ENCODE peak calls at places on chromosome 2, in five cellular contexts. E is right cardiac atrium; U is stomach; T is breast epithelium; R is CD8-positive, alpha-beta memory T cell. I is an unnamed sample.

GRCh38 chr2:9618410-9618809 is 12.4 kb downstream of the YWHAQ start:
- DNase-seq in T (no peak), R (peak; percentile 14), U (no peak), E (no peak), I (no peak)

GRCh38 chr2:145068509-145068908 is 548.6 kb upstream of the ZEB2 start:
- DNase-seq in T (no peak), E (no peak), U (no peak), R (no peak), I (no peak)

GRCh38 chr2:71933467-71934319 is 214.0 kb downstream of the CYP26B1 start:
- DNase-seq in T (no peak), E (no peak), U (no peak), R (no peak), I (no peak)

GRCh38 chr2:181348091-181348837 is 108.9 kb upstream of the ITGA4 start:
- DNase-seq in T (no peak), U (no peak), E (no peak), R (no peak), I (no peak)

GRCh38 chr2:155301221-155301620 is 602.7 kb downstream of the KCNJ3 start:
- DNase-seq in T (no peak), U (no peak), E (no peak), R (no peak), I (no peak)

GRCh38 chr2:128169497-128169896 is 78.5 kb downstream of the UGGT1 start:
- DNase-seq in R (no peak), U (no peak), T (no peak), E (no peak), I (no peak)

GRCh38 chr2:115036818-115037217 is 594.4 kb downstream of the DPP10 start:
- DNase-seq in U (no peak), R (no peak), E (no peak), T (no peak), I (no peak)

GRCh38 chr2:61993422-61994024 is 88.0 kb downstream of the COMMD1 start:
- DNase-seq in T (no peak), U (no peak), R (no peak), E (no peak), I (no peak)

GRCh38 chr2:212237350-212238095 is 301.1 kb downstream of the ERBB4 start:
- DNase-seq in R (no peak), U (no peak), T (no peak), E (no peak), I (no peak)

GRCh38 chr2:97900806-97901205 is 94.9 kb downstream of the TMEM131 start:
- DNase-seq in U (no peak), T (no peak), E (no peak), R (no peak), I (no peak)

GRCh38 chr2:70716131-70716766 is 51.8 kb downstream of the ADD2 start:
- DNase-seq in E (no peak), R (no peak), U (no peak), T (no peak), I (no peak)

GRCh38 chr2:45554073-45554742 is 56.9 kb downstream of the SRBD1 start:
- DNase-seq in E (no peak), U (no peak), R (no peak), T (no peak), I (no peak)
- H3K27me3 ChIP-seq in E (no peaks in the 10 kb centered on the region), U (no peaks in the 10 kb centered on the region), R (no peaks in the 10 kb centered on the region), T (no peaks in the 10 kb centered on the region), I (no peaks in the 10 kb centered on the region)

GRCh38 chr2:125710561-125710960 is 945.4 kb upstream of the GYPC start:
- DNase-seq in E (no peak), R (no peak), U (no peak), T (no peak), I (no peak)
- H3K27ac ChIP-seq in E (no peak overlapping the region), R (no peak overlapping the region), U (no peak overlapping the region), T (no peak overlapping the region), I (no peak overlapping the region)

DNA sequence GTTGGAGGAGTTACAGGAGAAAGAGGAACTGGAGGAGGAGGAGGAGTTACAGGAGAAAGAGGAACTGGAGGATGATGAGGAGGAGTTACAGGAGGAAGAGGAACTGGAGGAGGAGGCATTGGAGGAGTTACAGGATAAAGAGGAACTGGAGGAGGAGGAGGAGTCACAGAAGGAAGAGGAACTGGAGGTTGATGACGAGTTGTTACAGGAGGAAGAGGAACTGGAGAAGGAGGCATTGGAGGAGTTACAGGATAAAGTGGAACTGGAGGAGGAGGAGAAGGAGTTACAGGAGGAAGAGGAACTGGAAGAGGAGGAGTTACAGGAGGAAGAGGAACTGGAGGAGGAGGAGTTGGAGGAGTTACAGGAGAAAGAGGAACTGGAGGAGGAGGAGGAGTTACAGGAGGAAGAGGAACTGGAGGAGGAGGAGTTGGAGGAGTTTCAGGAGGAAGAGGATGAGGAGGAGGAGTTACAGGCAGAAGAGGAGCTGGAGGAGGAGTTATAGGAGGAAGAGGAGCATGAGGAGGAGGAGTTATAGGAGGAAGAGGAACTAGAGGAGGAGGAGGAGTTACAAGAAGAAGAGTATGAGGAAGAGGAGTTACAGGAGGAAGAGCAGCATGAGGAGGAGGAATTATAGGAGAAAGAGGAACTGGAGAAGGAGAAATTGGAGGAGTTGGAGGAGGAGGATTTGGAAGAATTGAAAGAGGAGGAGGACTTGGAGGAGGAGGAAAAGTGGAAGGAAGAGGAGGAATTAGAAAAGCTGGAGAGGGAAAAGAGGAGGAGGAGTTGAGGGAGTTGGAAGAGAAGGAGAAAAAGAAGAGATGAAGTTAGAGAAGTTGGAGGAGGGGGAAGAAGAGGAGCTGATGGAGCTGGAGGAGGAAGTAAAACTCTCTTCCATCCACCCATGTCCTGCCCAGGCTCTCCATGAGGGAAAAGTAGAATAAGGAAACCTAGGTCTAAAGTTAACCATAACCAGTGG is 37.2 kb downstream of the CLASP1 start:
- DNase-seq in U (no peak), E (no peak), T (no peak), R (no peak), I (no peak)
- H3K4me1 ChIP-seq in U (peaks cover 23% of the 10 kb centered on the region), E (peaks cover 11% of the 10 kb centered on the region), T (no peaks in the 10 kb centered on the region), R (peaks cover 10% of the 10 kb centered on the region), I (peaks cover 40% of the 10 kb centered on the region)

GRCh38 chr2:63050916-63051794 is 525 bp downstream of the OTX1 start:
- DNase-seq in U (no peak), E (no peak), T (no peak), R (no peak), I (peak; percentile 10)

GRCh38 chr2:63053235-63053888 is 2.7 kb downstream of the OTX1 start:
- DNase-seq in R (no peak), T (no peak), E (peak; percentile 30), U (no peak), I (no peak)

GRCh38 chr2:63050186-63050915 is at the start of gene OTX1:
- DNase-seq in U (peak; percentile 78), E (peak; percentile 54), T (no peak), R (peak; percentile 36), I (peak; percentile 67)

GRCh38 chr2:63052411-63053234 is 2.0 kb downstream of the OTX1 start:
- DNase-seq in T (no peak), E (peak; percentile 31), R (no peak), U (no peak), I (no peak)

DNA sequence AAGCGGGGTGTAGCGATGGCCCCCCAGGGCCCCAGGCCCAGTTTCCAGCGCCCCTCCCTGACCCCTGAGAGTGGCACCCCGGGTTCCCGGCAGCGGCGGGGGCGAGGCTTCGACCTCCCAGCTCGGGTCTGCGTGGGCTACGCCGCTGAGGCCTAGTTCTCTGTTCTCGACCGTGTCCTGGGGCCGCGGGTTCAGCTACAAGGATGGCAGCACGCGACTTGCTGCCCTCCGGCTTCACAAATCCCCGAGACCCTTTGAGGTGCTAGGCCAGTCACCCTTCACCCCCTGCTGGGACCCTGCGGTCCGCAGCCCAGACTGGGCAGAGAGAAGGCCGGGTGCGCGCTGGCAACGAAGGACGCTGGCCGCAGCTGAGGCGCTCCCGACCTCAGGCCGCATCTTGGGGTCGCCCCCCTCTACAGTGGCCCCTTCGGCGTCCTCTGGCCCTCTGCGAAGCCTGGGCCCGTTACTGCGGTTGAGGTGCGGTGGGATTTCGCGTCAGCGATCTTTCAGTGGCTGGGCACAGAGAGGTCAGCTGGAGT is 1.2 kb downstream of the OTX1 start:
- DNase-seq in U (no peak), T (no peak), R (no peak), E (peak; percentile 40), I (peak; percentile 9)
- H3K27me3 ChIP-seq in U (peaks cover 100% of the 10 kb centered on the region), T (peaks cover 10% of the 10 kb centered on the region), R (peaks cover 54% of the 10 kb centered on the region), E (no peaks in the 10 kb centered on the region), I (peaks cover 71% of the 10 kb centered on the region)

GRCh38 chr2:120828066-120828465 is 92.4 kb downstream of the GLI2 start:
- DNase-seq in E (no peak), R (no peak), U (no peak), T (no peak), I (no peak)
- H3K27ac ChIP-seq in E (no peak overlapping the region), R (no peak overlapping the region), U (no peak overlapping the region), T (no peak overlapping the region), I (no peak overlapping the region)

GRCh38 chr2:160418398-160418765 is 75.2 kb downstream of the RBMS1 start:
- DNase-seq in U (no peak), T (no peak), E (no peak), R (no peak), I (no peak)
- H3K4me1 ChIP-seq in U (peaks cover 42% of the 10 kb centered on the region), T (no peaks in the 10 kb centered on the region), E (peaks cover 5% of the 10 kb centered on the region), R (peaks cover 36% of the 10 kb centered on the region), I (peaks cover 29% of the 10 kb centered on the region)

GRCh38 chr2:190827720-190828119 is 52.9 kb upstream of the GLS start:
- DNase-seq in R (no peak), E (no peak), U (no peak), T (no peak), I (no peak)
- H3K27me3 ChIP-seq in R (no peaks in the 10 kb centered on the region), E (no peaks in the 10 kb centered on the region), U (no peaks in the 10 kb centered on the region), T (no peaks in the 10 kb centered on the region), I (peaks cover 2% of the 10 kb centered on the region)